ENCODE peak calls at places on chromosomes 12 and 14, in six cellular contexts. I, L, G, S, D and Q are unnamed samples.

GRCh38 chr14:75989134-75989533 is 3.6 kb downstream of the IFT43 start:
- DNase-seq in I (no peak), L (peak), G (no peak), S (no peak), D (no peak), Q (no peak)

GRCh38 chr12:14157129-14157747 is 175.8 kb upstream of the GRIN2B start:
- DNase-seq in I (no peak), L (no peak), G (no peak), S (no peak), D (peak), Q (peak)

GRCh38 chr14:67166450-67166853 is 22.8 kb upstream of the GARIN2 start:
- DNase-seq in I (peak), L (peak), G (no peak), S (peak), D (peak), Q (no peak)

GRCh38 chr14:92122761-92123160 is 992 bp downstream of the CPSF2 start:
- DNase-seq in I (no peak), L (peak), G (no peak), S (no peak), D (no peak), Q (no peak)

GRCh38 chr12:9076733-9077575 is 38.8 kb downstream of the A2M start:
- DNase-seq in I (no peak), L (no peak), G (no peak), S (no peak), D (no peak), Q (no peak)

GRCh38 chr12:57240069-57240921 is 10.7 kb downstream of the STAC3 start:
- DNase-seq in I (peak), L (peak), G (no peak), S (peak), D (peak), Q (no peak)

GRCh38 chr12:123062682-123063426 is 82.4 kb downstream of the ARL6IP4 start:
- DNase-seq in I (no peak), L (peak), G (no peak), S (peak), D (no peak), Q (no peak)

GRCh38 chr12:108884116-108885012 is 4.5 kb downstream of the DAO start:
- DNase-seq in I (peak), L (peak), G (peak), S (peak), D (no peak), Q (peak)

GRCh38 chr14:55556929-55557623 is 22.9 kb upstream of the KTN1 start:
- DNase-seq in I (no peak), L (peak), G (no peak), S (peak), D (peak), Q (no peak)

GRCh38 chr14:104110491-104111209 is 25.1 kb downstream of the ASPG start:
- DNase-seq in I (no peak), L (no peak), G (no peak), S (no peak), D (no peak), Q (peak)

GRCh38 chr14:90513151-90514014 is 116.6 kb downstream of the CALM1 start:
- DNase-seq in I (no peak), L (peak), G (no peak), S (peak), D (peak), Q (no peak)

GRCh38 chr14:53663709-53664108 is 292.9 kb downstream of the BMP4 start:
- DNase-seq in I (no peak), L (peak), G (no peak), S (no peak), D (no peak), Q (peak)

GRCh38 chr12:57384512-57384911 is 46.3 kb downstream of the R3HDM2 start:
- DNase-seq in I (no peak), L (no peak), G (no peak), S (no peak), D (no peak), Q (no peak)

GRCh38 chr14:92403981-92404380 is 81.0 kb downstream of the SLC24A4 start:
- DNase-seq in I (no peak), L (no peak), G (no peak), S (no peak), D (no peak), Q (no peak)

GRCh38 chr12:43282106-43282505 is 269.9 kb downstream of the ADAMTS20 start:
- DNase-seq in I (no peak), L (peak), G (no peak), S (no peak), D (peak), Q (no peak)

GRCh38 chr14:104202259-104203070 is 64.1 kb downstream of the KIF26A start:
- DNase-seq in I (no peak), L (no peak), G (no peak), S (no peak), D (peak), Q (no peak)

GRCh38 chr14:91470216-91470615 is 39.9 kb downstream of the PPP4R3A start:
- DNase-seq in I (no peak), L (no peak), G (no peak), S (no peak), D (no peak), Q (no peak)

GRCh38 chr14:105410642-105411016 is 9.0 kb upstream of the MTA1 start:
- DNase-seq in I (no peak), L (no peak), G (no peak), S (no peak), D (no peak), Q (no peak)

GRCh38 chr12:6620137-6620884 is 13.1 kb upstream of the CHD4 start:
- DNase-seq in I (peak), L (peak), G (no peak), S (no peak), D (no peak), Q (peak)

GRCh38 chr12:112584266-112584722 is 165.5 kb downstream of the PTPN11 start:
- DNase-seq in I (no peak), L (no peak), G (no peak), S (no peak), D (no peak), Q (peak)

GRCh38 chr14:76929927-76930326 is 98.6 kb downstream of the IRF2BPL start:
- DNase-seq in I (peak), L (no peak), G (no peak), S (peak), D (no peak), Q (no peak)

GRCh38 chr12:65533177-65533883 is 254.8 kb downstream of the MSRB3 start:
- DNase-seq in I (no peak), L (peak), G (no peak), S (no peak), D (peak), Q (no peak)

GRCh38 chr14:89650077-89650978 is 233.3 kb upstream of the FOXN3 start:
- DNase-seq in I (no peak), L (no peak), G (no peak), S (no peak), D (no peak), Q (no peak)

GRCh38 chr12:23648546-23648945 is 300.9 kb downstream of the SOX5 start:
- DNase-seq in I (no peak), L (no peak), G (no peak), S (no peak), D (no peak), Q (no peak)

GRCh38 chr12:48999371-49000131 is at the start of gene DDN:
- DNase-seq in I (peak), L (no peak), G (no peak), S (no peak), D (peak), Q (peak)

GRCh38 chr12:52044284-52044983 is 6.8 kb upstream of the NR4A1 start:
- DNase-seq in I (no peak), L (peak), G (no peak), S (no peak), D (no peak), Q (no peak)

GRCh38 chr14:71228711-71229110 is 321.5 kb downstream of the PCNX1 start:
- DNase-seq in I (no peak), L (no peak), G (no peak), S (peak), D (no peak), Q (no peak)

GRCh38 chr14:64465856-64466554 is 706 bp downstream of the AKAP5 start:
- DNase-seq in I (no peak), L (peak), G (no peak), S (no peak), D (peak), Q (no peak)

GRCh38 chr14:104433401-104434213 is 146.0 kb upstream of the C14orf180 start:
- DNase-seq in I (no peak), L (no peak), G (no peak), S (no peak), D (no peak), Q (no peak)